ENCODE peak calls at places on chromosomes 11 and 22, in four cellular contexts. A is hypothalamus; Q is epithelial cell of esophagus; G is effector memory CD4-positive, alpha-beta T cell. J is an unnamed sample.

GRCh38 chr22:17334983-17335382 is 34.3 kb upstream of the CECR2 start:
- DNase-seq in Q (no peak), A (no peak), G (no peak), J (no peak)

GRCh38 chr11:119202554-119202953 is 3.6 kb upstream of the CBL start:
- DNase-seq in G (no peak), Q (no peak), A (no peak), J (no peak)

GRCh38 chr11:17578958-17579357 is 31.9 kb downstream of the OTOG start:
- DNase-seq in G (no peak), A (no peak), Q (no peak), J (no peak)

GRCh38 chr11:41256060-41256459 is 203.4 kb downstream of the LRRC4C start:
- DNase-seq in Q (no peak), A (no peak), G (no peak), J (no peak)

GRCh38 chr11:113121746-113122145 is 160.5 kb downstream of the NCAM1 start:
- DNase-seq in Q (no peak), G (no peak), A (no peak), J (no peak)

GRCh38 chr11:66920978-66921784 is 37.0 kb downstream of the PC start:
- DNase-seq in Q (no peak), A (peak; percentile 20), G (no peak), J (peak; percentile 42)

GRCh38 chr11:47944555-47945128 is 35.7 kb upstream of the PTPRJ start:
- DNase-seq in Q (peak; percentile 30), G (no peak), A (no peak), J (no peak)

GRCh38 chr11:10941429-10941828 is 83.6 kb upstream of the ZBED5 start:
- DNase-seq in G (no peak), A (peak; percentile 6), Q (no peak), J (no peak)

GRCh38 chr22:26444777-26445176 is 15.7 kb downstream of the ASPHD2 start:
- DNase-seq in A (no peak), Q (no peak), G (no peak), J (no peak)

J was measured in OCI-M1.